ENCODE peak calls at places on chromosomes 6 and 20, in eight cellular contexts. One of them, this sample, is unnamed.

GRCh38 chr6:109241199-109241598 is 141.1 kb downstream of the CD164 start:
- DNase-seq in mammary epithelial cell: peak
- DNase-seq in GM12878: no peak
- DNase-seq in brain microvascular endothelial cell: no peak
- DNase-seq in aorta: no peak
- DNase-seq in psoas muscle: no peak
- DNase-seq in Karpas-422: no peak
- DNase-seq in SK-N-SH: no peak
- DNase-seq in this sample: no peak

GRCh38 chr20:1841554-1842140 is 53.6 kb upstream of the SIRPA start:
- DNase-seq in Karpas-422: no peak
- DNase-seq in GM12878: no peak
- DNase-seq in SK-N-SH: no peak
- DNase-seq in brain microvascular endothelial cell: no peak
- DNase-seq in psoas muscle: peak
- DNase-seq in aorta: no peak
- DNase-seq in mammary epithelial cell: peak
- DNase-seq in this sample: no peak

GRCh38 chr20:20820104-20820503 is 107.7 kb upstream of the RALGAPA2 start:
- DNase-seq in GM12878: no peak
- DNase-seq in Karpas-422: peak
- DNase-seq in SK-N-SH: peak
- DNase-seq in aorta: no peak
- DNase-seq in brain microvascular endothelial cell: no peak
- DNase-seq in psoas muscle: no peak
- DNase-seq in mammary epithelial cell: no peak
- DNase-seq in this sample: no peak

GRCh38 chr6:130666796-130667195 is 160.4 kb upstream of the SMLR1 start:
- DNase-seq in mammary epithelial cell: no peak
- DNase-seq in GM12878: no peak
- DNase-seq in aorta: no peak
- DNase-seq in Karpas-422: no peak
- DNase-seq in psoas muscle: no peak
- DNase-seq in SK-N-SH: no peak
- DNase-seq in brain microvascular endothelial cell: no peak
- DNase-seq in this sample: no peak

GRCh38 chr20:56572178-56572577 is 39.1 kb downstream of the FAM209B start:
- DNase-seq in Karpas-422: no peak
- DNase-seq in brain microvascular endothelial cell: no peak
- DNase-seq in aorta: no peak
- DNase-seq in psoas muscle: no peak
- DNase-seq in GM12878: no peak
- DNase-seq in mammary epithelial cell: peak
- DNase-seq in SK-N-SH: no peak
- DNase-seq in this sample: no peak

GRCh38 chr20:9359561-9360308 is 154.7 kb upstream of the LAMP5 start:
- DNase-seq in psoas muscle: no peak
- DNase-seq in aorta: peak
- DNase-seq in mammary epithelial cell: peak
- DNase-seq in brain microvascular endothelial cell: peak
- DNase-seq in GM12878: no peak
- DNase-seq in Karpas-422: peak
- DNase-seq in SK-N-SH: peak
- DNase-seq in this sample: peak

GRCh38 chr6:66926060-66926459 is 1219.0 kb upstream of the EYS start:
- DNase-seq in aorta: no peak
- DNase-seq in psoas muscle: no peak
- DNase-seq in GM12878: no peak
- DNase-seq in brain microvascular endothelial cell: peak
- DNase-seq in Karpas-422: peak
- DNase-seq in mammary epithelial cell: no peak
- DNase-seq in SK-N-SH: no peak
- DNase-seq in this sample: no peak

GRCh38 chr20:46872315-46873211 is 22.1 kb upstream of the EYA2 start:
- DNase-seq in aorta: no peak
- DNase-seq in brain microvascular endothelial cell: no peak
- DNase-seq in psoas muscle: no peak
- DNase-seq in mammary epithelial cell: no peak
- DNase-seq in GM12878: no peak
- DNase-seq in SK-N-SH: peak
- DNase-seq in Karpas-422: no peak
- DNase-seq in this sample: peak

GRCh38 chr6:28978137-28978491 is 27.0 kb downstream of the ZNF311 start:
- DNase-seq in psoas muscle: no peak
- DNase-seq in Karpas-422: no peak
- DNase-seq in mammary epithelial cell: no peak
- DNase-seq in brain microvascular endothelial cell: no peak
- DNase-seq in SK-N-SH: no peak
- DNase-seq in aorta: no peak
- DNase-seq in GM12878: no peak
- DNase-seq in this sample: no peak

GRCh38 chr20:51750770-51751388 is 17.3 kb downstream of the ATP9A start:
- DNase-seq in mammary epithelial cell: no peak
- DNase-seq in brain microvascular endothelial cell: no peak
- DNase-seq in Karpas-422: no peak
- DNase-seq in GM12878: no peak
- DNase-seq in aorta: peak
- DNase-seq in SK-N-SH: no peak
- DNase-seq in psoas muscle: no peak
- DNase-seq in this sample: no peak

GRCh38 chr20:51750037-51750769 is 18.0 kb downstream of the ATP9A start:
- DNase-seq in brain microvascular endothelial cell: peak
- DNase-seq in SK-N-SH: peak
- DNase-seq in Karpas-422: no peak
- DNase-seq in aorta: peak
- DNase-seq in GM12878: no peak
- DNase-seq in psoas muscle: peak
- DNase-seq in mammary epithelial cell: peak
- DNase-seq in this sample: no peak

GRCh38 chr20:51749674-51750036 is 18.5 kb downstream of the ATP9A start:
- DNase-seq in Karpas-422: no peak
- DNase-seq in GM12878: no peak
- DNase-seq in SK-N-SH: no peak
- DNase-seq in psoas muscle: no peak
- DNase-seq in aorta: no peak
- DNase-seq in brain microvascular endothelial cell: peak
- DNase-seq in mammary epithelial cell: peak
- DNase-seq in this sample: no peak

GRCh38 chr20:51756653-51757052 is 11.5 kb downstream of the ATP9A start:
- DNase-seq in brain microvascular endothelial cell: no peak
- DNase-seq in aorta: no peak
- DNase-seq in SK-N-SH: no peak
- DNase-seq in Karpas-422: no peak
- DNase-seq in GM12878: no peak
- DNase-seq in psoas muscle: no peak
- DNase-seq in mammary epithelial cell: no peak
- DNase-seq in this sample: no peak

GRCh38 chr20:51752343-51752951 is 15.7 kb downstream of the ATP9A start:
- DNase-seq in SK-N-SH: no peak
- DNase-seq in aorta: peak
- DNase-seq in psoas muscle: no peak
- DNase-seq in mammary epithelial cell: peak
- DNase-seq in Karpas-422: no peak
- DNase-seq in GM12878: no peak
- DNase-seq in brain microvascular endothelial cell: peak
- DNase-seq in this sample: no peak
- H3K4me3 ChIP-seq in SK-N-SH: peak
- H3K4me3 ChIP-seq in aorta: no peak
- H3K4me3 ChIP-seq in psoas muscle: no peak
- H3K4me3 ChIP-seq in mammary epithelial cell: no peak
- H3K4me3 ChIP-seq in Karpas-422: no peak
- H3K4me3 ChIP-seq in GM12878: no peak
- H3K4me3 ChIP-seq in brain microvascular endothelial cell: peak
- H3K4me3 ChIP-seq in this sample: no peak

DNA sequence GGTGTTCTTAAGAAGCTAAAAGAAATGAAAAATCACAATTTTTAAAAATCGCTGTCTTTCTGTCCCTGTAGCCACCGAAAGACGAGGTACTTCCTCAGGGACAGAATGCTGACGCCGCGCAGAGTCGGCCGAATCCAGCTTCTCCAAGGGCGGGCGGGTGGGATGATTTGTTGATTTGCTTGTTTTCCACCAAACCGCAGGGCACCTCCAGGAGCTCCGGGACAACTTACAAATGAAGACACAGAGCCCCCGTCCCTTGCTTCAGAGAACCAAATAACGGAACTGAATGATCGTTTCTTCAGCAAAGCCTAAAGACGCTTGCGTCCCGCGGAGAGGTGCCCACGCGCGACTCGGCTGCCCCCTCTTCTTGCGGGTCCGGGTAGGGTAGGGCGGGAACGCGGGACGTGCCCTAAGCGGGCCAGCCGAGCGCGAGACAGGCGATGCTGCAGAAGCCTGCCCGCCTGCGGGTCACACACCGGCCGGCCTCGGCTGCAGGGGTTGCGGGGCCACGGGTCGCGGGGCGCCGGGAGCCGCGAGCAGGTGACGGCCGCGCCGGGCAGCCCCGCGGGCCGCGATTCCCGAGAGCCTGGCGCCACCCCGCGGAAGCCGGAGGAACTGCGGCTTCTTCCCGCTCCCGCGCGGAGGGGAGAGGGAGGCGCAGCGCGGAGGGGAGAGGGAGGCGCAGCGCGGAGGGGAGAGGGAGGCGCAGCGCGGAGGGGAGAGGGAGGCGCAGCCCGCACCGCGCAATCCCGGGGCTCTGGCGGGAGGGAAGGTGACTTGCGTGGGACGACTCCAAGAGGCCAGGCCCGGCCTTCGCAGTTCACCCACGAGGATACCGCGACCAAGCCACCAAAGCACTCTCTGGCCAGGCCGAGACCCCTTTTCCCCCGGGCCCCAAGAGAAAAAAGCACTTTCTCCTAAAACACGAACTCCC is 7.7 kb upstream of the FOXF2 start:
- DNase-seq in aorta: peak
- DNase-seq in psoas muscle: no peak
- DNase-seq in brain microvascular endothelial cell: no peak
- DNase-seq in GM12878: no peak
- DNase-seq in Karpas-422: peak
- DNase-seq in mammary epithelial cell: no peak
- DNase-seq in SK-N-SH: peak
- DNase-seq in this sample: no peak
- H3K27ac ChIP-seq in aorta: no peak
- H3K27ac ChIP-seq in psoas muscle: no peak
- H3K27ac ChIP-seq in brain microvascular endothelial cell: no peak
- H3K27ac ChIP-seq in GM12878: no peak
- H3K27ac ChIP-seq in Karpas-422: no peak
- H3K27ac ChIP-seq in mammary epithelial cell: no peak
- H3K27ac ChIP-seq in SK-N-SH: no peak
- H3K27ac ChIP-seq in this sample: no peak

DNA sequence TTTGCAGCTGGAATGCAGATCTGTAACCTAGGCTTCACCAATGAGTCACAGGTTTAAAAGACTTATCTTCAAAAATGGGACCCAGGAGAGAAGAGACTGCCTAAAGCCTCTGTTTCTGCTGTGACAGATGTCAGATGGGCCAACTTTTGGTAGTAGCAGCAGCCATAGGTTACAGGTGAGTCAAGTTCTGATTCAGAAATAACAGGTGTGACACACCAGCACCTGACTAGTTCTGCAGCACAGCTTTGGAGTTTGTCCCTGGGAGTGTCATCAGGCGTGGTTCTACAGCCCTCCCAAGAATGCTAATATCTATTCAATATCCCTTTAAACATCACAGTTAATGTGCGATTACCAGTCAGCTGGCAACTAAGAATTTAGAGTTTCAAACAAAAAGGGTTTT is 121.9 kb upstream of the BTN3A2 start:
- DNase-seq in aorta: no peak
- DNase-seq in SK-N-SH: no peak
- DNase-seq in Karpas-422: no peak
- DNase-seq in GM12878: no peak
- DNase-seq in brain microvascular endothelial cell: no peak
- DNase-seq in psoas muscle: no peak
- DNase-seq in mammary epithelial cell: peak
- DNase-seq in this sample: no peak
- H3K4me3 ChIP-seq in aorta: no peak
- H3K4me3 ChIP-seq in SK-N-SH: no peak
- H3K4me3 ChIP-seq in Karpas-422: no peak
- H3K4me3 ChIP-seq in GM12878: no peak
- H3K4me3 ChIP-seq in brain microvascular endothelial cell: no peak
- H3K4me3 ChIP-seq in psoas muscle: no peak
- H3K4me3 ChIP-seq in mammary epithelial cell: no peak
- H3K4me3 ChIP-seq in this sample: no peak

DNA sequence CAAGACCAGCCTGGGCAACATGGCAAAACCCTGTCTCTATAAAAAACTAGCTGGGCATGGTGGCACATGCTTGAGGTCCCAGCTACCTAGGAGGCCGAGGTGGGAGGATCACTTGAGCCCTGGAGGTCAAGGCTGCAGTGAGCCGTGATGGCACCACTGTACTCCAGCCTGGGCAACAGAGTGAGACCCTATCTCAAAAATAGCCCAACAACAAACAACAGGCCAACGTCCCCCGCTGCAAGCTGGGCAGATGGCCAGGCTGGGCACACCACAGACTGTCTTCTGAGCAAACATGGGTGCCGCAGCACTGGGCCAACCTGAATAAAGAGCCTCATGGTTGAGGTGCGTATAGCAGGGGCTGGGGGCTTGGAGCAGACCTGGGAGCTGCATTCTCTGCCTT is 46.6 kb upstream of the SRF start:
- DNase-seq in psoas muscle: no peak
- DNase-seq in aorta: peak
- DNase-seq in Karpas-422: no peak
- DNase-seq in mammary epithelial cell: no peak
- DNase-seq in SK-N-SH: no peak
- DNase-seq in GM12878: no peak
- DNase-seq in brain microvascular endothelial cell: no peak
- DNase-seq in this sample: no peak
- H3K27ac ChIP-seq in psoas muscle: no peak
- H3K27ac ChIP-seq in aorta: no peak
- H3K27ac ChIP-seq in Karpas-422: no peak
- H3K27ac ChIP-seq in mammary epithelial cell: no peak
- H3K27ac ChIP-seq in SK-N-SH: peak
- H3K27ac ChIP-seq in GM12878: no peak
- H3K27ac ChIP-seq in brain microvascular endothelial cell: peak
- H3K27ac ChIP-seq in this sample: no peak